ENCODE peak calls at places on chromosome 6, in seven cellular contexts. X is stomach, C is adrenal gland, T is right lobe of liver, K is transverse colon, V is Peyer's patch, N is NB4. J is an unnamed sample.

GRCh38 chr6:148518371-148519156 is 175.9 kb downstream of the SASH1 start:
- DNase-seq in C (no peak), K (no peak), X (no peak), T (no peak), V (no peak), N (no peak), J (peak)

GRCh38 chr6:54847799-54848597 is 1.4 kb downstream of the FAM83B start:
- DNase-seq in C (no peak), T (no peak), X (no peak), V (no peak), N (no peak), K (no peak), J (no peak)

GRCh38 chr6:70849348-70850069 is 107.4 kb downstream of the B3GAT2 start:
- DNase-seq in T (no peak), X (no peak), C (no peak), V (no peak), K (no peak), N (no peak), J (no peak)

GRCh38 chr6:4778086-4778485 is 1.9 kb downstream of the CDYL start:
- DNase-seq in K (no peak), X (no peak), C (no peak), V (no peak), N (peak), T (no peak), J (no peak)

GRCh38 chr6:30317913-30318589 is 8.7 kb upstream of the TRIM39 start:
- DNase-seq in X (no peak), K (no peak), N (no peak), T (no peak), C (no peak), V (no peak), J (no peak)

GRCh38 chr6:36938536-36938935 is 16.0 kb upstream of the PI16 start:
- DNase-seq in N (no peak), V (peak), C (no peak), T (no peak), K (no peak), X (no peak), J (no peak)

GRCh38 chr6:165616116-165616515 is 46.9 kb downstream of the PDE10A start:
- DNase-seq in C (no peak), N (peak), V (no peak), X (no peak), K (no peak), T (no peak), J (no peak)

GRCh38 chr6:47817749-47818148 is 35.9 kb downstream of the OPN5 start:
- DNase-seq in X (no peak), N (no peak), V (no peak), T (no peak), C (no peak), K (no peak), J (no peak)

GRCh38 chr6:127554435-127555006 is 22.5 kb upstream of the C6orf58 start:
- DNase-seq in T (no peak), N (peak), C (no peak), X (peak), V (no peak), K (no peak), J (no peak)

GRCh38 chr6:71486466-71486865 is 197.9 kb downstream of the OGFRL1 start:
- DNase-seq in C (no peak), K (no peak), X (no peak), T (no peak), V (no peak), N (no peak), J (no peak)

GRCh38 chr6:7750183-7750582 is 24.3 kb downstream of the BMP6 start:
- DNase-seq in K (no peak), X (no peak), V (no peak), N (no peak), C (no peak), T (no peak), J (no peak)

GRCh38 chr6:40722553-40723258 is 135.5 kb upstream of the LRFN2 start:
- DNase-seq in K (no peak), C (no peak), V (no peak), N (peak), X (no peak), T (no peak), J (no peak)

GRCh38 chr6:20575691-20576451 is 41.6 kb downstream of the CDKAL1 start:
- DNase-seq in C (no peak), N (no peak), K (no peak), T (no peak), V (no peak), X (no peak), J (no peak)

GRCh38 chr6:27280064-27280539 is 32.0 kb downstream of the POM121L2 start:
- DNase-seq in K (no peak), N (peak), C (peak), V (no peak), T (no peak), X (no peak), J (no peak)

GRCh38 chr6:126531273-126531672 is 191.4 kb downstream of the CENPW start:
- DNase-seq in T (no peak), X (no peak), N (peak), K (no peak), V (no peak), C (no peak), J (no peak)

GRCh38 chr6:151610336-151610735 is 116.5 kb downstream of the CCDC170 start:
- DNase-seq in C (no peak), T (no peak), X (no peak), K (no peak), N (no peak), V (no peak), J (no peak)

GRCh38 chr6:147506704-147507114 is 1.8 kb upstream of the SAMD5 start:
- DNase-seq in V (peak), K (peak), T (peak), C (peak), X (peak), N (peak), J (no peak)

GRCh38 chr6:147508073-147508870 is at the start of gene SAMD5:
- DNase-seq in N (no peak), K (peak), V (peak), C (peak), T (peak), X (peak), J (no peak)

GRCh38 chr6:147508871-147509608 is 550 bp downstream of the SAMD5 start:
- DNase-seq in X (no peak), C (no peak), K (peak), T (peak), N (no peak), V (no peak), J (no peak)

GRCh38 chr6:147509900-147510299 is 1.4 kb downstream of the SAMD5 start:
- DNase-seq in C (no peak), X (no peak), K (peak), V (peak), N (no peak), T (no peak), J (no peak)

GRCh38 chr6:147507162-147508072 is 1.1 kb upstream of the SAMD5 start:
- DNase-seq in X (no peak), N (no peak), C (no peak), T (peak), K (peak), V (no peak), J (no peak)
- H3K4me3 ChIP-seq in X (peak), N (no peak), C (peak), T (peak), K (peak), V (peak), J (peak)

GRCh38 chr6:31666337-31666960 is 569 bp downstream of the CSNK2B start:
- DNase-seq in T (no peak), C (no peak), N (no peak), K (no peak), V (no peak), X (no peak), J (no peak)

GRCh38 chr6:31663961-31664789 is 622 bp downstream of the GPANK1 start:
- DNase-seq in K (peak), C (peak), N (peak), V (peak), X (no peak), T (no peak), J (peak)

GRCh38 chr6:31663087-31663960 is 1.5 kb downstream of the GPANK1 start:
- DNase-seq in V (no peak), X (no peak), N (no peak), K (no peak), T (no peak), C (no peak), J (no peak)

GRCh38 chr6:31664790-31665500 is at the start of gene GPANK1:
- DNase-seq in V (peak), T (peak), C (peak), N (peak), K (peak), X (peak), J (peak)

GRCh38 chr6:31665501-31666336 is at the start of gene CSNK2B:
- DNase-seq in C (peak), K (peak), T (peak), X (peak), V (peak), N (peak), J (peak)
- TF ChIP-seq POLR2A in C (peak), K (peak), T (peak), X (no peak), V (peak), N (peak), J (peak)

DNA sequence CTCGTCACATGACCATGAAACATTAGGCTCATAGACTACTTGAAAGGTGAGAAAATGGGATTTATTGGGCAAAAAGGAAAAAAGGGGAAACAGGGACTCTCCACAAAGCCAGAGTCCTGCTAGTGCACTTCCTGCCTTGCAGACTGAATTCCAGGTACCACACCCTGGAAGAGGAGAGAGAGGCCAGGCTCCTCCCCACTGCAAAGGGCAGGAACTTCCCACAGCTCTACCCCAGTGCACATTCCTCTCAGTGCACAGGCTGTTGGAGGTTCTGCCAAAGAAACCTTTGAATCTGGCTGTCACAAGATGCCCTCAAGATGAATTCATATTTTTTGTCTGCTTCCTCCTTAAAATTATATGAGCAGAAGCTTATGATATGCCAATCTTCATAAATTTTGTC is 920.4 kb upstream of the GJE1 start:
- DNase-seq in K (no peak), C (no peak), T (no peak), N (no peak), V (no peak), X (no peak), J (no peak)
- TF ChIP-seq CTCF in K (no peak), C (no peak), T (no peak), N (no peak), V (no peak), X (no peak), J (no peak)

DNA sequence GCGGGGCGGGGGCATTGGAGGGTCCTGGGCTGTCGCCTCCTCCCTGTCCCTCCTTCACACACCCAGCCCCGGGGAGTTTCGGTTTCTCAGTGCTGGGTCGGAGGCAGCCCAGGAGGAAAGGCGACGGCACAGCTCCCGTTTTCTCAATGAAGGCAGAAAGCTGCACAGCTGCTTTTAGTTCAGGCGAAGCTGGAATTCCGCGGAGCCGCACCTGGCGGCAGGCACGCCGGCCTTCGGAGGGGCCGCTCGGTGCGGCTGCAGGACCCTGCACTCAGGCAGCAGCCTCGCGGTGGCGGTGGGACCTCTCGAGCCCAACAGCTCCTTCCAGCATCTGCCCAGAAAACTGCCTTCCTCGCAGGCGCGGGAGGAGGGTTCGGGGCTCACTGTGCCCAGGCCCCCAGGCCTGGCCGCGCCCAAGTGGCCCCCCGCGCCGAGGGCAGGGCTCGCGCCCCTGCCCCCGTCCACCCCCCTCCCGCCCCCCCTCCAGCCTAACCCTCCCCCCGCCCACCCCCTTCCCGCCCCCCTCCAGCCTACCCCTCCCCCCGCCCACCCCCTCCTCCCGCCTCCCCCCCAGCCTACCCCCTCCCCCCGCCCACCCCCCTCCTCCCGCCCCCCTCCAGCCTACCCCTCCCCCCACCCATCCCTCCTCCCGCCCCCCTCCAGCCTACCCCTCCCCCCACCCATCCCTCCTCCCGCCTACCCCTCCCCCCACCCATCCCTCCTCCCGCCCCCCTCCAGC is 4.8 kb downstream of the FOXQ1 start:
- DNase-seq in T (no peak), N (peak), C (no peak), V (no peak), K (no peak), X (peak), J (no peak)
- H3K4me3 ChIP-seq in T (peak), N (peak), C (peak), V (peak), K (peak), X (peak), J (peak)

DNA sequence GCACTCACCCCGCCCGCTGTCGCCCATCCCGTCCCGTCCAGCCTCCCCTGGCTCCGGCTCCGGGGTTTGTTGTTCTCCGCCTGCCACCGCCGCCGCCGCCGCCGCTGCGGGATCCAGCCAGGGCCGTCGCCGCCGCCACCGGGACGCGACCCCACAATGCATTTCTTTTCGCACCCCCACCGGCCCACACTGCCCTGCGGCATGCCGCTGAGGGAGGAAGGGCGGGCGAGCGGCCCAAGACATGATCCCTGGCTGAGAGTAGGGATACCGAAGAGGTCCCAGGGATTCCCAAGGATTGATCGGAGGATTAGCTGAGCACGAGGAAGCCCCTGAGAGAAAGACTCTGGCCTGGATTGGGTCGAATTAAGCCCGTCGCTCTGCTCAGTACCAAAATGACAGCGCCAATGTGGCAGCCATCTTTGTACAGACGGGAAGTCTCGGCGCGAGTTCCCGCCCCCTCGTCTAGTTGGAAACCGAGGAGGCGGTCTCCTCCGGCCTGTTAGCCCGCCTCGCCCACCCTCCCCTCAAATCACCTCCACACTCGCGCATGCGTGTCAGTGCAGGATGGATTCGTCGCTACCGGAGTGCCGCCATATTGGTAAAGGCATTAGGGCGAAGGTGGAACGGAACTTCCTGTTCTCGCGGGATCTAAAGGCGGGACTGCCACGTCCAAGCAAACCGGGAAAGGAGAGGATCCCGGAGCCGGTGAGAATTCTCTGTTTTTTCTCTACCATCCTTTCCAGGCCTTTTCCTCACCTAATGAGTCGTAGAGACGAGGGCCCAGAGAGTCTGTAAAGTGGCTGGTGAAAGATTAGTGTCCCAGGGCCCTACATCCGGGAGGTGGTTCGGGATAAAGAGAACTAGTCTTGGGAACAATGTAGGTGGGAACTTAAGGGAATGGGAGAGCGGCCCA is at the start of the genes RXRB and SLC39A7:
- DNase-seq in T (peak), K (peak), X (peak), V (peak), C (peak), N (peak), J (peak)
- TF ChIP-seq POLR2A in T (peak), K (peak), X (no peak), V (peak), C (peak), N (peak), J (peak)